ENCODE peak calls at places on chromosomes 3 and 15, in nine cellular contexts. D, L, O, C, M, K, J, V and Z are unnamed samples.

GRCh38 chr3:132721479-132722164 is 587 bp downstream of the NPHP3 start:
- DNase-seq in K (no peak), C (peak), L (peak), M (peak), D (peak), O (peak), V (peak), J (peak), Z (peak)

GRCh38 chr3:119529883-119530282 is 29.5 kb downstream of the CD80 start:
- DNase-seq in J (no peak), O (peak), D (peak), C (peak), L (no peak), M (no peak), K (peak), V (no peak), Z (no peak)

GRCh38 chr3:72487946-72488735 is 360.1 kb downstream of the SHQ1 start:
- DNase-seq in V (no peak), C (peak), L (no peak), O (peak), D (no peak), M (no peak), K (no peak), J (no peak), Z (no peak)

GRCh38 chr15:78666010-78666409 is 25.0 kb upstream of the CHRNB4 start:
- DNase-seq in D (no peak), V (no peak), M (no peak), J (no peak), L (no peak), O (no peak), K (no peak), C (no peak), Z (no peak)

GRCh38 chr3:111547645-111548044 is 5.6 kb downstream of the CD96 start:
- DNase-seq in L (no peak), K (no peak), V (no peak), C (no peak), J (no peak), O (no peak), D (no peak), M (no peak), Z (no peak)

GRCh38 chr3:76383781-76384180 is 598.4 kb upstream of the ZNF717 start:
- DNase-seq in D (no peak), C (no peak), M (no peak), K (no peak), V (no peak), O (no peak), J (no peak), L (no peak), Z (no peak)

GRCh38 chr3:123759311-123759710 is 124.8 kb downstream of the MYLK start:
- DNase-seq in M (no peak), V (no peak), J (no peak), O (peak), C (no peak), L (no peak), D (no peak), K (no peak), Z (no peak)

GRCh38 chr3:139564290-139564861 is 24.8 kb upstream of the RBP1 start:
- DNase-seq in L (no peak), V (no peak), K (no peak), D (peak), J (no peak), O (peak), M (peak), C (peak), Z (no peak)

GRCh38 chr3:161171639-161172552 is 49.2 kb upstream of the NMD3 start:
- DNase-seq in K (no peak), D (peak), O (peak), V (no peak), J (no peak), M (no peak), L (no peak), C (peak), Z (no peak)

GRCh38 chr3:50254577-50255250 is 14.2 kb upstream of the SEMA3B start:
- DNase-seq in L (no peak), C (peak), M (no peak), V (no peak), O (peak), K (no peak), D (peak), J (peak), Z (peak)

GRCh38 chr3:53796161-53796560 is 50.1 kb downstream of the CHDH start:
- DNase-seq in L (no peak), K (no peak), O (no peak), M (no peak), D (peak), J (no peak), C (no peak), V (no peak), Z (no peak)

GRCh38 chr3:114903213-114903612 is 243.9 kb downstream of the ZBTB20 start:
- DNase-seq in D (no peak), O (no peak), C (no peak), K (no peak), M (no peak), L (no peak), V (no peak), J (no peak), Z (no peak)

GRCh38 chr3:43695443-43695842 is 4.7 kb downstream of the ABHD5 start:
- DNase-seq in L (no peak), V (no peak), J (no peak), K (peak), M (no peak), D (peak), C (peak), O (peak), Z (peak)

GRCh38 chr15:101451192-101451799 is 38.2 kb downstream of the PCSK6 start:
- DNase-seq in L (no peak), J (peak), V (peak), D (no peak), C (peak), K (no peak), O (peak), M (no peak), Z (no peak)

GRCh38 chr3:22039156-22039555 is 288.1 kb upstream of the ZNF385D start:
- DNase-seq in D (no peak), V (no peak), O (no peak), L (no peak), M (no peak), C (peak), K (no peak), J (no peak), Z (no peak)

GRCh38 chr15:52349062-52349700 is 53.6 kb upstream of the MYO5C start:
- DNase-seq in L (no peak), M (no peak), C (no peak), O (peak), K (no peak), D (peak), V (no peak), J (no peak), Z (no peak)

GRCh38 chr3:38583688-38584087 is 65.8 kb downstream of the SCN5A start:
- DNase-seq in K (no peak), L (no peak), V (no peak), C (no peak), M (no peak), J (no peak), D (no peak), O (no peak), Z (no peak)

GRCh38 chr3:126031981-126032471 is 51.9 kb downstream of the SLC41A3 start:
- DNase-seq in C (no peak), L (no peak), V (no peak), K (no peak), J (no peak), M (no peak), D (no peak), O (no peak), Z (no peak)

GRCh38 chr3:55662683-55663082 is 175.6 kb upstream of the WNT5A start:
- DNase-seq in M (no peak), O (no peak), J (no peak), L (no peak), K (peak), V (no peak), C (peak), D (peak), Z (peak)

GRCh38 chr3:36631549-36631948 is 132.8 kb downstream of the DCLK3 start:
- DNase-seq in C (no peak), K (no peak), J (no peak), L (no peak), V (no peak), M (no peak), D (no peak), O (no peak), Z (no peak)

DNA sequence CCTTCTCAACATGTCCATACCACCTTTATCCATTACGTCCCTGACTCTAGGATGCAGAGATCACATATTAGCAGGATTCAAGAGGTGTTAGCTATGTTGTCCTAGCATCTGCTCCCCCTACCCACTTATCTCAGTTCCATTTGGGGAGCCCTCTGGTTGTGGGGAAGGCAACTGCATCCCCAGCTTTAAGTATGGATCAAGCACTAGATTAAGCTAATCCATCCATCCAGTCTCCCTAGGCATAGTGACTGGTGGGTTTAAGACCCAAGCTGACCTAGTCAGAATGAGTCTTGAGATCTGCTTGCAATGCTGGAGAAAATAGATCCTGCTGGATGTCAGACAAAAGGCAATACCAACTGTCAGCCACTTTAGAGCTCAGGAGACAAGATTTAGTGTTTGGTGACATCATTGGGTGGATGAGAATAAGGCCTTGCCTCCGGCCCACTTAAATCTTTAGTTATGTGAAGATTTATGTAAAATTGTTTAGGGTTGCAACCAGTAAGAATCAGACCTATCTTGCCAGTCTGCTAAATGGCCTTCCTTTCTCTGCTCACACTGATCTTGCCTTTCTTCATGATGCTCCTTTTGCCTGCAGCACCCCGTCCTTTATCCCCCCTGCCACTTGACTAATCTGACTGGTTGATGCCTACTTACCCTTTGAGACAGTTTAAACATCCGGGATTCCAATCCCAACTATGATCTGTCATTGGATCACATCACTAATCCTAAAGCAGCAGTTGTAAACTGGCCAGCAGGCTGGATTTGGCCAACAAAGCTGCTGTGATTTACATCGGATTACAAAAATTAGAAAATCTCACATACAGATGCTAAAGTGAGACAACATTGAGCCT is 2.1 kb upstream of the ISY1 start:
- DNase-seq in V (no peak), D (no peak), O (no peak), C (peak), M (peak), L (no peak), K (no peak), J (peak), Z (no peak)
- TF ChIP-seq CTCF in V (no peak), D (peak), O (peak), C (peak), M (peak), L (no peak), K (no peak), J (no peak), Z (peak)

DNA sequence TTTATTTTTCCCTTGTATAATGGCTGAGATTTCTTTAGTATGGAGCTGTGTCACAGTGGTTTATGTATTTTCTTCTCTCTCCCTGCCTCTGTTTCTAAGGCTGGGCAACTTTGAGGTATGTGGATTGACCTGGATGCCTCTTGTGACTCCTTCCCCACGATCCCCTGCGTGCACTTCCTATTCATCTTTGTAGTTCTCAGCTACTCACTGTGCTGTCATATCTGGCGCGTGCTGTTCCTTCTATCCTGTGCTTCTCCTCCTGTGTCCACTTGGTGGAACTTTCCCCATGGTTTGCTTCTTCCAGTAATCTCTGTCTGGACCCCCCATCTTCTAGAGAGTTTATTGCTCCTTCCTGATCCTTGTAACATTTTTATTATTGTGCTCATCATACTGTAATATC is 97.3 kb downstream of the AKAP13 start:
- DNase-seq in C (peak), J (no peak), L (no peak), O (peak), K (no peak), D (peak), M (no peak), V (no peak), Z (peak)
- TF ChIP-seq CTCF in C (no peak), J (no peak), L (no peak), O (peak), K (no peak), D (no peak), M (no peak), V (no peak), Z (no peak)

DNA sequence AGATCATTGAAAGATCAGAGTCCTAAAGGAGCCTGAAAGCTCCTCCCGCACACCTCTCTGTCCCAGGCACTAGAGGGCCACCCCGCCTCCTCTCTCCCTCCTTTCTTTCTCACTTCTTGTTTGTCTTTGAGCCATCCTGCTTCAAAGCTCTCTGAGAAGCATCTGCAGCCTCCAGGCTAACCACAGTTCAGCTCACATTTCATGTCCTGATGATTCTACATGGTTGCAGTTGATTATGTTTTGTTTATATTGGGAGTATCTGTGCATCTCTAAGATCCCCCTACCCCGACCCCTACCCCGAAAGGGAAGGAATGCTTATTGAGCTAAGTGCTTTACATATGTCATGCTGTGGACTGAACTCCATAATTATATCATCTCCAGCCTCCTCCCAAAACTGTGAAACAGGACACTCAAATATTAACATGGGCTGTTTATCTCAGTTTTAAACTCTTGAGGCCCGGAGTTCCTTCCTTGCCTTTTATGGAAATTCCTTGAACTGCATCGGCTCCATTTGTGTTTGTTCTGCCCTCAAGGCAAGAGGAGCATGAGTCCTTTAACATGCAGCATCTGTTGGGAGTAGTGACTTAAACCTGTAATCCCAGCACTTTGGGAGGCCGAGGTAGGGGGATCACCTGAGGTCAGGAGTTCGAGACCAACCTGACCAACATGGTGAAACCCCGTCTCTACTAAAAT is 30.9 kb downstream of the MGLL start:
- DNase-seq in O (peak), M (peak), V (no peak), K (peak), D (peak), J (no peak), C (peak), L (no peak), Z (peak)
- TF ChIP-seq CTCF in O (peak), M (no peak), V (no peak), K (peak), D (peak), J (peak), C (peak), L (no peak), Z (no peak)

GRCh38 chr15:60006808-60007346 is 2.8 kb downstream of the FOXB1 start:
- DNase-seq in K (no peak), C (no peak), D (no peak), L (no peak), J (no peak), V (no peak), M (no peak), O (no peak), Z (no peak)

GRCh38 chr15:60005352-60006202 is 1.5 kb downstream of the FOXB1 start:
- DNase-seq in V (no peak), D (no peak), M (peak), K (no peak), L (no peak), C (no peak), O (no peak), J (no peak), Z (no peak)

GRCh38 chr15:60004846-60005351 is 788 bp downstream of the FOXB1 start:
- DNase-seq in M (no peak), C (peak), O (no peak), D (no peak), J (no peak), V (no peak), L (no peak), K (no peak), Z (no peak)

GRCh38 chr15:60004019-60004845 is at the start of gene FOXB1:
- DNase-seq in O (no peak), K (no peak), C (no peak), L (no peak), M (no peak), V (no peak), J (no peak), D (no peak), Z (no peak)

GRCh38 chr15:60006203-60006782 is 2.2 kb downstream of the FOXB1 start:
- DNase-seq in V (no peak), J (no peak), O (peak), M (peak), K (no peak), C (peak), L (no peak), D (peak), Z (peak)
- TF ChIP-seq CTCF in V (no peak), J (no peak), O (no peak), M (no peak), K (no peak), C (no peak), L (no peak), D (no peak), Z (no peak)

GRCh38 chr3:136755192-136755591 is 3.0 kb upstream of the STAG1 start:
- DNase-seq in O (no peak), V (no peak), K (no peak), D (no peak), C (no peak), L (no peak), M (no peak), J (no peak), Z (no peak)

GRCh38 chr3:136752327-136753111 is at the start of gene STAG1:
- DNase-seq in V (peak), M (peak), C (peak), K (peak), D (peak), L (peak), O (peak), J (peak), Z (peak)

GRCh38 chr3:136752046-136752326 is 192 bp downstream of the STAG1 start:
- DNase-seq in C (no peak), L (no peak), O (no peak), D (no peak), M (no peak), J (no peak), V (no peak), K (no peak), Z (peak)

GRCh38 chr3:136751259-136752045 is 726 bp downstream of the STAG1 start:
- DNase-seq in D (peak), J (peak), C (peak), O (peak), V (peak), L (peak), M (peak), K (peak), Z (peak)

GRCh38 chr3:136753112-136753939 is 1.1 kb upstream of the STAG1 start:
- DNase-seq in C (peak), O (no peak), V (no peak), J (no peak), K (no peak), M (no peak), L (no peak), D (no peak), Z (no peak)
- TF ChIP-seq CTCF in C (no peak), O (no peak), V (no peak), J (no peak), K (peak), M (no peak), L (no peak), D (no peak), Z (no peak)